ENCODE peak calls at places on chromosomes 6 and 20, in six cellular contexts. One of them, this sample, is unnamed.

GRCh38 chr6:88683734-88684133 is 279.7 kb downstream of the RNGTT start:
- DNase-seq in omental fat pad: no peak
- DNase-seq in progenitor cell of endocrine pancreas: no peak
- DNase-seq in GM23338: no peak
- DNase-seq in tibial artery: no peak
- DNase-seq in mucosa of descending colon: no peak
- DNase-seq in this sample: no peak

GRCh38 chr6:35283361-35283760 is 14.3 kb upstream of the DEF6 start:
- DNase-seq in omental fat pad: no peak
- DNase-seq in progenitor cell of endocrine pancreas: no peak
- DNase-seq in GM23338: no peak
- DNase-seq in tibial artery: no peak
- DNase-seq in mucosa of descending colon: no peak
- DNase-seq in this sample: no peak

GRCh38 chr20:35305682-35306556 is 13.7 kb upstream of the FAM83C start:
- DNase-seq in omental fat pad: peak; percentile 32
- DNase-seq in progenitor cell of endocrine pancreas: no peak
- DNase-seq in GM23338: no peak
- DNase-seq in tibial artery: peak; percentile 86
- DNase-seq in mucosa of descending colon: no peak
- DNase-seq in this sample: no peak

GRCh38 chr6:5208039-5208438 is 52.7 kb downstream of the LYRM4 start:
- DNase-seq in omental fat pad: no peak
- DNase-seq in progenitor cell of endocrine pancreas: no peak
- DNase-seq in GM23338: no peak
- DNase-seq in tibial artery: no peak
- DNase-seq in mucosa of descending colon: no peak
- DNase-seq in this sample: no peak

GRCh38 chr20:17863577-17864292 is 104.9 kb downstream of the SNX5 start:
- DNase-seq in omental fat pad: no peak
- DNase-seq in progenitor cell of endocrine pancreas: no peak
- DNase-seq in GM23338: no peak
- DNase-seq in tibial artery: no peak
- DNase-seq in mucosa of descending colon: peak; percentile 80
- DNase-seq in this sample: no peak

GRCh38 chr6:154488802-154489437 is 21.6 kb downstream of the CNKSR3 start:
- DNase-seq in omental fat pad: no peak
- DNase-seq in progenitor cell of endocrine pancreas: no peak
- DNase-seq in GM23338: no peak
- DNase-seq in tibial artery: no peak
- DNase-seq in mucosa of descending colon: no peak
- DNase-seq in this sample: peak; percentile 33

GRCh38 chr6:71332012-71332411 is 43.4 kb downstream of the OGFRL1 start:
- DNase-seq in omental fat pad: no peak
- DNase-seq in progenitor cell of endocrine pancreas: no peak
- DNase-seq in GM23338: no peak
- DNase-seq in tibial artery: no peak
- DNase-seq in mucosa of descending colon: no peak
- DNase-seq in this sample: no peak

GRCh38 chr6:127737768-127738167 is 160.8 kb downstream of the C6orf58 start:
- DNase-seq in omental fat pad: no peak
- DNase-seq in progenitor cell of endocrine pancreas: no peak
- DNase-seq in GM23338: no peak
- DNase-seq in tibial artery: no peak
- DNase-seq in mucosa of descending colon: no peak
- DNase-seq in this sample: no peak

GRCh38 chr20:46588532-46589509 is 38.4 kb upstream of the OCSTAMP start:
- DNase-seq in omental fat pad: no peak
- DNase-seq in progenitor cell of endocrine pancreas: no peak
- DNase-seq in GM23338: no peak
- DNase-seq in tibial artery: no peak
- DNase-seq in mucosa of descending colon: peak; percentile 9
- DNase-seq in this sample: no peak

GRCh38 chr20:10362674-10363073 is 71.3 kb downstream of the MKKS start:
- DNase-seq in omental fat pad: no peak
- DNase-seq in progenitor cell of endocrine pancreas: no peak
- DNase-seq in GM23338: no peak
- DNase-seq in tibial artery: no peak
- DNase-seq in mucosa of descending colon: no peak
- DNase-seq in this sample: no peak

GRCh38 chr20:10352934-10353866 is 80.8 kb downstream of the MKKS start:
- DNase-seq in omental fat pad: no peak
- DNase-seq in progenitor cell of endocrine pancreas: no peak
- DNase-seq in GM23338: no peak
- DNase-seq in tibial artery: no peak
- DNase-seq in mucosa of descending colon: no peak
- DNase-seq in this sample: peak; percentile 81

GRCh38 chr6:39881851-39882566 is 52.3 kb downstream of the MOCS1 start:
- DNase-seq in omental fat pad: no peak
- DNase-seq in progenitor cell of endocrine pancreas: no peak
- DNase-seq in GM23338: no peak
- DNase-seq in tibial artery: peak; percentile 85
- DNase-seq in mucosa of descending colon: no peak
- DNase-seq in this sample: no peak

DNA sequence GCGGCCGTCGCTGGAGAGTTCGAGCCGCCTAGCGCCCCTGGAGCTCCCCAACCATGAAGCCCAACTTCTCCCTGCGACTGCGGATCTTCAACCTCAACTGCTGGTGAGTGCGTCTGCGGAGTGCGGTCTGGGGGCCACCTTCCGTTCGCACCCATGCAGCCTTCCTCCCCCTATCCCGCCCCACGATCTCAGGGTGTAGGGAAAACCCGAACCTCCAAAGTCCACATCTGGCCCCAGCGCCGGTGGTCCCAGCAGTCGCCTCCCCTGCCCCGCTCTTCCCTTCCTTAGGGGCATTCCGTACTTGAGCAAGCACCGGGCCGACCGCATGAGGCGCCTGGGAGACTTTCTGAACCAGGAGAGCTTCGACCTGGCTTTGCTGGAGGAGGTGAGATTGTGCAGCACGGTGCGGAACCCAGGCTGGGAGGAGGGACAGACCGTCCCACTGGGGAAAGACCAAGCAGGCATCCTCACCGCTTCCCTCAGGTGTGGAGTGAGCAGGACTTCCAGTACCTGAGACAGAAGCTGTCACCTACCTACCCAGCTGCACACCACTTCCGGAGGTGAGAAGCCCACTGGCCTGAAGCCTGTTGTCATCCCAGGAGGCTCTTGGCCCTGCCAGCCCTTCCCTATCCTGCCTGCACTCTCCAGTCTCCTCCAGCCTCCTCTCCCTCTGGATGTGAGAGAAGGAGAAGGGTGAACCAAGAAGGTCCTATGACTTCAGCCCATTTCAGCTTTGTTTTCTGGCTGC is 719 bp downstream of the SMPD2 start:
- DNase-seq in omental fat pad: no peak
- DNase-seq in progenitor cell of endocrine pancreas: peak; percentile 42
- DNase-seq in GM23338: peak; percentile 83
- DNase-seq in tibial artery: peak; percentile 80
- DNase-seq in mucosa of descending colon: peak; percentile 66
- DNase-seq in this sample: peak; percentile 70
- TF ChIP-seq CTCF in omental fat pad: no peak
- TF ChIP-seq CTCF in progenitor cell of endocrine pancreas: peak; percentile 43
- TF ChIP-seq CTCF in GM23338: peak; percentile 25
- TF ChIP-seq CTCF in tibial artery: peak; percentile 10
- TF ChIP-seq CTCF in mucosa of descending colon: no peak
- TF ChIP-seq CTCF in this sample: no peak

GRCh38 chr20:5553194-5553815 is 196.9 kb upstream of the SHLD1 start:
- DNase-seq in omental fat pad: no peak
- DNase-seq in progenitor cell of endocrine pancreas: no peak
- DNase-seq in GM23338: peak; percentile 39
- DNase-seq in tibial artery: no peak
- DNase-seq in mucosa of descending colon: no peak
- DNase-seq in this sample: no peak

GRCh38 chr20:5549200-5549599 is 201.0 kb upstream of the SHLD1 start:
- DNase-seq in omental fat pad: no peak
- DNase-seq in progenitor cell of endocrine pancreas: no peak
- DNase-seq in GM23338: no peak
- DNase-seq in tibial artery: no peak
- DNase-seq in mucosa of descending colon: no peak
- DNase-seq in this sample: peak; percentile 14

GRCh38 chr20:5551621-5552020 is 198.6 kb upstream of the SHLD1 start:
- DNase-seq in omental fat pad: no peak
- DNase-seq in progenitor cell of endocrine pancreas: no peak
- DNase-seq in GM23338: no peak
- DNase-seq in tibial artery: no peak
- DNase-seq in mucosa of descending colon: no peak
- DNase-seq in this sample: no peak

GRCh38 chr20:5552154-5552553 is 198.0 kb upstream of the SHLD1 start:
- DNase-seq in omental fat pad: no peak
- DNase-seq in progenitor cell of endocrine pancreas: no peak
- DNase-seq in GM23338: no peak
- DNase-seq in tibial artery: no peak
- DNase-seq in mucosa of descending colon: no peak
- DNase-seq in this sample: no peak

DNA sequence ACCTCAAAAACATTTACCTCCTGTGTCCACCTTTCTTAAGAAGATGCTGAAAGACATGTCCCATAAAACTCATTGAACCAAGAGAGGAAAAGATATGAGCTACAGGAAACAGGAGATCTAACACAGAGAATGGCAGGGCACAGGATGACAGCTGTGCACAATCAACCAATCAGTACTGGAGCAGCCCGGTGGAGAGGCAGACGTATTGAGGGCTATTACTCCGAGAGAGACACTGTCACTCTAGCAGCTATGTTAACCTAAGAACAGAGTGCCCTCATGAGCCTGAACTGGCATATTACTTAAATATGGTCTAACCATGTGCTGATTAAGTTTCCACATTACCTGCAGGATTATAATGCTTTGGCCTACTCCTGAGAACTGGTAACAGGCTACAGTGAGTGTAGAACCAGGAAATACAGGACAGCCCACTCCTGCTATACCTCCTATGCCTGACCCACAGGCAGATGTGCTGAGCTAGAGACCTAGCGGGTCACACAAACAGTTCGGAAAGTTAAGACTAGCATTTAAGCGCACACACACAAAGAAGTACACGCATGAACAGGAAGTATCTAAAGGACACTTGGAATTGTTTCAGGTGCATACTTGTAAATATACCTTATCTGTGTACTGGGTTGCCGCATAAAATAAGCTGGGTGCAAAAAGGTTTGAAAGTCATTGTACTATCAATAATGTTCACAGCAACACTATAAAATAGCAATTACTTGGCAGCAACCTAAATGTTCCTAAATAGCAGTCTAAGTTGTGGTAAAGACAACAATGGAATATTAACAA is 199.3 kb upstream of the SHLD1 start:
- DNase-seq in omental fat pad: no peak
- DNase-seq in progenitor cell of endocrine pancreas: no peak
- DNase-seq in GM23338: no peak
- DNase-seq in tibial artery: no peak
- DNase-seq in mucosa of descending colon: no peak
- DNase-seq in this sample: peak; percentile 36
- TF ChIP-seq CTCF in omental fat pad: no peak
- TF ChIP-seq CTCF in progenitor cell of endocrine pancreas: no peak
- TF ChIP-seq CTCF in GM23338: no peak
- TF ChIP-seq CTCF in tibial artery: no peak
- TF ChIP-seq CTCF in mucosa of descending colon: no peak
- TF ChIP-seq CTCF in this sample: no peak

GRCh38 chr6:63816979-63817436 is 181.4 kb downstream of the PHF3 start:
- DNase-seq in omental fat pad: no peak
- DNase-seq in progenitor cell of endocrine pancreas: no peak
- DNase-seq in GM23338: peak; percentile 68
- DNase-seq in tibial artery: no peak
- DNase-seq in mucosa of descending colon: no peak
- DNase-seq in this sample: peak; percentile 55
- TF ChIP-seq CTCF in omental fat pad: no peak
- TF ChIP-seq CTCF in progenitor cell of endocrine pancreas: no peak
- TF ChIP-seq CTCF in GM23338: peak; percentile 63
- TF ChIP-seq CTCF in tibial artery: no peak
- TF ChIP-seq CTCF in mucosa of descending colon: no peak
- TF ChIP-seq CTCF in this sample: peak; percentile 50

DNA sequence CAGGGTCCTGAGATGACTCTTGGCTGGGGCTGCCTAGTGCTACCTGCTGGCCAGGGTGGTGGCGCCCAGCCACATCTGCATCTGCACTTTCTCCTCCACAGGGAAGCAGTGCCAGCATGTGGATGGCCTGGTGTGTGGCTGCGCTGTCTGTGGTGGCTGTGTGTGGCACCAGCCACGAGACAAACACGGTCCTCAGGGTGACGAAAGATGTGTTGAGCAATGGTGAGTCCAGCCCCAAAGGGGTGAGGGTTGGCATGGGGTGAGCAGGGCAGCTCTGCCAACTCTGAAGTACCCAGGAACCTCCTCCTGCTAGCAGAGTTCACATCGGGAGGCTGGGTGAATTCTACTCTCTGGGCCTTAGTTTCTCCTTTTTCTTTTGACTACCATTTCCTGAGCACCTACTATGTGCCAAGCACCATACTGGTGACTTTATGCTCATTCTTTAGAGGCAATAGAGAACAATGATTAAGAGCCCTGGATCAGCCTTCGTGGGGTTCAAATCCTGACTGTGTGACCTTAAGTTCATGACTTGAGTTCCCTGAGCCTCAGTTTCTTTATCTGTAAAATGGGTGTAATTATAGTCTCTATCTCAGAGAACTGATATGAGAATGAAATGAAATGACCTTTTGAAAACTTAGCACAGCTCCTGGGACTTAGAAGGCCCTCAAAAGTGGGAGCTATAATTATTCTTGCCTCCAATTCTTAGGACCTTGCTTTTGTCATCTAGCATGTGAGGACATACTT is 2.1 kb downstream of the BPIFB4 start:
- DNase-seq in omental fat pad: no peak
- DNase-seq in progenitor cell of endocrine pancreas: no peak
- DNase-seq in GM23338: no peak
- DNase-seq in tibial artery: no peak
- DNase-seq in mucosa of descending colon: no peak
- DNase-seq in this sample: no peak
- TF ChIP-seq CTCF in omental fat pad: no peak
- TF ChIP-seq CTCF in progenitor cell of endocrine pancreas: no peak
- TF ChIP-seq CTCF in GM23338: no peak
- TF ChIP-seq CTCF in tibial artery: no peak
- TF ChIP-seq CTCF in mucosa of descending colon: no peak
- TF ChIP-seq CTCF in this sample: no peak

DNA sequence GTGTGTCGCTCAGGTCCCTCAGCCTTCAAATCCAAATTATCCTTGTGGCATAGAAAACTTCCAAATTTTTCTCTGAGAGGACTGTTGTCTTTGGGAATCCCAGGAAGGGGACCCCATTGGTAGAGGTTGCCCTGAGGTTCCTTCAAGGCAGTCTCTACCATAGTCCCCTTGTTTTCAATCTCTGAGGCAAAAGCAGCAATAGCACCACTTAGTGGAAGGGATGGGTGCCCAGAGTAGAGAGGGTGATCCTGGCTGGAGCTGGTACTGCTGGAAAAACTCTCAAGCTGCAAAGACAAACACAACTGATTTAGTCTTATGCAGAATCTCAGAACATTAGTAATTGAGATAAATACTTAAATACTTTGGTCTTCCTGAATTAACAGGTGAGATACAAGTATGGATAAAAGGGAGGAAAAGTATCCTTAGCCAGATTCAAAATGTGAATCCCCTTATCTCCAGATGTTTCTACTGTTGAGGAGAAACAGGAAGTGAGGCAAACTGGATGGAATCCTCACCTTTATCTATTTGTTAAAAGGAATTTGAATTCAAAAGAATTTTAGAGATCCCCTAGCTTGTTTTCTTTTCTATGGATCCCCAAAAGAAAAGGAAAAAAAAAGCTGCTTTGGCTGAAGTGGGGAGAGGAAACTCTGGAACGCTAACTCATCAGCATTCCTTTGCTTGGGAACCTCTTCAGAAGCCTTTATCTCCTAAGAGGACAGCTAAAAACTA is 13.4 kb downstream of the ZNF318 start:
- DNase-seq in omental fat pad: no peak
- DNase-seq in progenitor cell of endocrine pancreas: no peak
- DNase-seq in GM23338: peak; percentile 68
- DNase-seq in tibial artery: no peak
- DNase-seq in mucosa of descending colon: peak; percentile 47
- DNase-seq in this sample: peak; percentile 31
- TF ChIP-seq CTCF in omental fat pad: no peak
- TF ChIP-seq CTCF in progenitor cell of endocrine pancreas: peak; percentile 37
- TF ChIP-seq CTCF in GM23338: peak; percentile 73
- TF ChIP-seq CTCF in tibial artery: no peak
- TF ChIP-seq CTCF in mucosa of descending colon: peak; percentile 12
- TF ChIP-seq CTCF in this sample: peak; percentile 42

GRCh38 chr20:53643031-53643832 is 49.6 kb upstream of the ZNF217 start:
- DNase-seq in omental fat pad: no peak
- DNase-seq in progenitor cell of endocrine pancreas: no peak
- DNase-seq in GM23338: no peak
- DNase-seq in tibial artery: no peak
- DNase-seq in mucosa of descending colon: peak; percentile 74
- DNase-seq in this sample: peak; percentile 69
- TF ChIP-seq CTCF in omental fat pad: no peak
- TF ChIP-seq CTCF in progenitor cell of endocrine pancreas: no peak
- TF ChIP-seq CTCF in GM23338: no peak
- TF ChIP-seq CTCF in tibial artery: no peak
- TF ChIP-seq CTCF in mucosa of descending colon: no peak
- TF ChIP-seq CTCF in this sample: no peak